ENCODE peak calls at places on chromosomes 4 and X, in six cellular contexts. B is stimulated activated naive CD4-positive, alpha-beta T cell; A is mammary epithelial cell; H is NCI-H146; K is cardiac muscle cell; Q is astrocyte of the cerebellum. G is an unnamed sample.
A peak's percentile ranks its signal among the peaks of the same experiment; 100 is the strongest.

GRCh38 chrX:80293354-80293753 is 126.9 kb upstream of the TENT5D start:
- DNase-seq in B (no peak), A (no peak), H (no peak), K (no peak), Q (no peak), G (no peak)

GRCh38 chrX:36908801-36909403 is 99.3 kb upstream of the FAM47C start:
- DNase-seq in B (no peak), A (peak; percentile 32), H (no peak), K (peak; percentile 57), Q (peak; percentile 6), G (no peak)

GRCh38 chrX:49184294-49185061 is 1.7 kb downstream of the PRICKLE3 start:
- DNase-seq in B (peak; percentile 20), A (peak; percentile 92), H (peak; percentile 92), K (peak; percentile 93), Q (peak; percentile 58), G (no peak)

GRCh38 chr4:34183916-34184315 is 2060.4 kb downstream of the ARAP2 start:
- DNase-seq in B (no peak), A (no peak), H (no peak), K (no peak), Q (peak; percentile 8), G (no peak)

GRCh38 chr4:173074501-173074946 is 94.1 kb upstream of the GALNT7 start:
- DNase-seq in B (no peak), A (peak; percentile 95), H (peak; percentile 54), K (no peak), Q (peak; percentile 93), G (peak; percentile 85)

GRCh38 chr4:122765702-122766352 is 33.3 kb downstream of the BBS12 start:
- DNase-seq in B (no peak), A (peak; percentile 76), H (no peak), K (no peak), Q (no peak), G (peak; percentile 76)

GRCh38 chr4:98633159-98633558 is 25.3 kb downstream of the TSPAN5 start:
- DNase-seq in B (no peak), A (no peak), H (no peak), K (no peak), Q (no peak), G (no peak)

GRCh38 chr4:53432528-53433424 is 55.3 kb downstream of the FIP1L1 start:
- DNase-seq in B (no peak), A (no peak), H (no peak), K (no peak), Q (no peak), G (no peak)

GRCh38 chrX:41759817-41760216 is 35.8 kb downstream of the GPR82 start:
- DNase-seq in B (no peak), A (peak; percentile 3), H (peak; percentile 19), K (peak; percentile 38), Q (peak; percentile 9), G (no peak)

GRCh38 chr4:100379583-100380105 is 138.2 kb downstream of the EMCN start:
- DNase-seq in B (no peak), A (peak; percentile 42), H (no peak), K (no peak), Q (no peak), G (no peak)

GRCh38 chr4:128725405-128725804 is 84.1 kb upstream of the JADE1 start:
- DNase-seq in B (no peak), A (no peak), H (no peak), K (no peak), Q (no peak), G (no peak)

GRCh38 chrX:2401201-2401589 is 99.6 kb downstream of the DHRSX start:
- DNase-seq in B (no peak), A (peak; percentile 84), H (no peak), K (no peak), Q (no peak), G (no peak)

GRCh38 chrX:144732588-144732987 is 514.7 kb upstream of the SPANXN1 start:
- DNase-seq in B (no peak), A (peak; percentile 87), H (no peak), K (no peak), Q (no peak), G (no peak)

GRCh38 chr4:121736735-121737351 is 28.1 kb downstream of the SMIM43 start:
- DNase-seq in B (no peak), A (peak; percentile 47), H (peak; percentile 11), K (peak; percentile 47), Q (peak; percentile 60), G (no peak)

GRCh38 chr4:87049508-87049907 is 114.7 kb downstream of the AFF1 start:
- DNase-seq in B (no peak), A (no peak), H (no peak), K (no peak), Q (no peak), G (no peak)

GRCh38 chr4:38818441-38818976 is 13.9 kb upstream of the TLR1 start:
- DNase-seq in B (no peak), A (peak; percentile 98), H (no peak), K (no peak), Q (no peak), G (no peak)

GRCh38 chrX:69189972-69190371 is 24.7 kb upstream of the PJA1 start:
- DNase-seq in B (no peak), A (no peak), H (no peak), K (no peak), Q (no peak), G (no peak)

GRCh38 chr4:11632488-11632887 is 203.8 kb upstream of the HS3ST1 start:
- DNase-seq in B (no peak), A (peak; percentile 93), H (no peak), K (no peak), Q (no peak), G (no peak)

GRCh38 chr4:128163177-128164117 is 102.3 kb downstream of the LARP1B start:
- DNase-seq in B (no peak), A (peak; percentile 37), H (no peak), K (no peak), Q (peak; percentile 57), G (peak; percentile 60)

GRCh38 chr4:165384608-165385007 is 5.8 kb downstream of the CPE start:
- DNase-seq in B (no peak), A (no peak), H (peak; percentile 25), K (no peak), Q (peak; percentile 50), G (no peak)

GRCh38 chr4:175813841-175814240 is 1.8 kb upstream of the GPM6A start:
- DNase-seq in B (no peak), A (no peak), H (no peak), K (no peak), Q (no peak), G (no peak)

G was measured in non-pigmented ciliary epithelial cell.